ENCODE peak calls at places on chromosomes 1 and 21, in four cellular contexts. H is mesenchymal stem cell, W is H1, I is H9. L is an unnamed sample.

GRCh38 chr1:205811660-205812059 is 1.3 kb downstream of the SLC41A1 start:
- DNase-seq in I (no peak), H (peak), W (no peak), L (no peak)

GRCh38 chr1:232438476-232438875 is 191.5 kb downstream of the SIPA1L2 start:
- DNase-seq in H (no peak), I (no peak), W (no peak), L (no peak)

GRCh38 chr1:4685466-4685865 is 31.1 kb downstream of the AJAP1 start:
- DNase-seq in H (no peak), W (no peak), I (no peak), L (no peak)

GRCh38 chr1:207004931-207005830 is 27.4 kb downstream of the C1orf116 start:
- DNase-seq in I (peak), H (peak), W (peak), L (peak)

GRCh38 chr1:59666106-59666505 is 148.6 kb upstream of the HOOK1 start:
- DNase-seq in W (no peak), I (no peak), H (no peak), L (no peak)

GRCh38 chr1:51636765-51637522 is 20.1 kb downstream of the OSBPL9 start:
- DNase-seq in I (no peak), H (peak), W (no peak), L (no peak)

GRCh38 chr1:162404550-162405160 is 7.3 kb downstream of the SH2D1B start:
- DNase-seq in W (no peak), H (no peak), I (no peak), L (no peak)

GRCh38 chr21:35477622-35478021 is 428.5 kb upstream of the RUNX1 start:
- DNase-seq in I (no peak), W (no peak), H (no peak), L (no peak)

GRCh38 chr1:154352581-154353459 is 27.5 kb downstream of the ATP8B2 start:
- DNase-seq in I (peak), W (peak), H (peak), L (peak)

GRCh38 chr1:246280551-246280950 is 226.5 kb downstream of the SMYD3 start:
- DNase-seq in H (peak), W (no peak), I (no peak), L (no peak)

GRCh38 chr1:90211101-90211500 is 216.2 kb downstream of the ZNF326 start:
- DNase-seq in W (no peak), I (no peak), H (no peak), L (no peak)

GRCh38 chr1:40479156-40479555 is 2.1 kb downstream of the ZFP69 start:
- DNase-seq in I (no peak), W (no peak), H (no peak), L (no peak)

GRCh38 chr1:115545791-115546733 is 95.7 kb upstream of the VANGL1 start:
- DNase-seq in I (peak), H (peak), W (peak), L (no peak)

GRCh38 chr1:90371106-90371813 is 345.8 kb downstream of the BARHL2 start:
- DNase-seq in I (no peak), W (no peak), H (peak), L (no peak)

GRCh38 chr21:42061866-42062542 is 9.1 kb upstream of the UMODL1 start:
- DNase-seq in H (no peak), I (no peak), W (no peak), L (no peak)

GRCh38 chr1:44114098-44114497 is 4.5 kb upstream of the KLF17 start:
- DNase-seq in H (no peak), I (no peak), W (no peak), L (no peak)

GRCh38 chr1:29629401-29629800 is 393.1 kb downstream of the PTPRU start:
- DNase-seq in H (no peak), I (peak), W (no peak), L (no peak)

GRCh38 chr1:228340686-228341449 is 65.8 kb downstream of the TRIM11 start:
- DNase-seq in W (peak), I (peak), H (no peak), L (no peak)

GRCh38 chr21:46066843-46067331 is 31.0 kb upstream of the COL6A2 start:
- DNase-seq in H (no peak), I (peak), W (no peak), L (no peak)

GRCh38 chr21:45530423-45531113 is 11.7 kb downstream of the SLC19A1 start:
- DNase-seq in W (peak), I (no peak), H (no peak), L (no peak)

GRCh38 chr1:160797861-160798273 is 1.9 kb downstream of the LY9 start:
- DNase-seq in I (no peak), H (no peak), W (no peak), L (no peak)

GRCh38 chr21:35150562-35151226 is 101.6 kb upstream of the RUNX1 start:
- DNase-seq in I (no peak), W (no peak), H (peak), L (no peak)

GRCh38 chr1:102838016-102838415 is 270.3 kb downstream of the COL11A1 start:
- DNase-seq in H (no peak), I (no peak), W (no peak), L (no peak)

GRCh38 chr1:41314781-41315481 is 46.3 kb upstream of the FOXO6 start:
- DNase-seq in W (peak), I (no peak), H (peak), L (no peak)

GRCh38 chr1:94974224-94974623 is 47.3 kb upstream of the CNN3 start:
- DNase-seq in I (no peak), W (no peak), H (peak), L (no peak)

GRCh38 chr1:99084562-99084961 is 79.9 kb upstream of the PLPPR5 start:
- DNase-seq in I (no peak), H (no peak), W (no peak), L (no peak)
- H3K9ac ChIP-seq in I (no peak), H (no peak), W (no peak), L (no peak)

GRCh38 chr1:226029568-226030225 is 30.6 kb upstream of the SDE2 start:
- DNase-seq in I (no peak), H (no peak), W (no peak), L (no peak)

GRCh38 chr1:226029093-226029496 is 30.0 kb upstream of the SDE2 start:
- DNase-seq in H (no peak), I (no peak), W (no peak), L (no peak)

GRCh38 chr1:226035915-226036314 is 26.6 kb upstream of the H3-3A start:
- DNase-seq in W (no peak), I (no peak), H (no peak), L (no peak)

GRCh38 chr1:226034482-226034881 is 28.0 kb upstream of the H3-3A start:
- DNase-seq in I (no peak), H (no peak), W (no peak), L (no peak)

GRCh38 chr1:226033599-226034390 is 28.7 kb upstream of the H3-3A start:
- DNase-seq in I (no peak), W (no peak), H (no peak), L (no peak)
- H2AK5ac ChIP-seq in I (no peak), W (no peak), H (no peak), L (no peak)

GRCh38 chr1:16014509-16015482 is 3.0 kb downstream of the HSPB7 start:
- DNase-seq in H (no peak), I (no peak), W (no peak), L (no peak)

GRCh38 chr1:16012590-16013219 is 5.1 kb downstream of the HSPB7 start:
- DNase-seq in W (peak), I (peak), H (peak), L (no peak)

GRCh38 chr1:16011936-16012589 is 5.8 kb downstream of the HSPB7 start:
- DNase-seq in W (no peak), H (no peak), I (no peak), L (no peak)

GRCh38 chr1:16013908-16014258 is 4.0 kb downstream of the HSPB7 start:
- DNase-seq in I (no peak), H (no peak), W (no peak), L (no peak)

DNA sequence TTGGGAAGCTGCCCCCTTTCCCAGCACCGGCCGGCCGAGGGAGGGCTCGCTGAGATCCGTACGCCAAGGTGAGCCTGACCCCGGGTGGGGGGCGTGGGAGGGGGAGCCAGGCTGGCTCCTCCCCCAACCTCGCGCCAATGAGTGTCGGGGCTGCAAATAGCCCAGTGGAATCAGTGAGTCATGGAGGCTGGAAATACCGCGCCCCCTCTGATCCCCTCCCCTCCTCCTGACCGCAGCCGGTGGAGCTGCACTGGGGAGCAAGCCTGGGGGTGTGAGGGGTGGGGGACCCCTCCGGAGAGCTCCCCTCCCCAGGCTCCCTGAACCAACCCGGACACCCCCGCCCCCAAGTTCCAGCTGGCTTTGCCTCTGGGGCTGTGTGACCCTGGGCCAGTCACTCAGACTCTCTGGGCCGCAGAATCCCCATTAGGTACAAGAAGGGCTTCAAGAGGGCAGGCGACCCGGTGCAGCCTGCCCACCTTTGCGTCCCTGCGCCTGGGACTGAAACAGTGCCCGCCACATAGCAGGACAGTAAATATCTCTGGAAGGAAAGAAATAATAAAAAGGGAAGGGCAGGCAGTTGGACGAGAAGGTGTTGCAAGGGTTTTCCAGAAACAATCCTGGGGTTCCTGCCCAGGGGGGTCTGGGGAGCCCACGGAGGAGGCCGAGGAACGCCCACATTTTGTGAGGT is 4.5 kb downstream of the HSPB7 start:
- DNase-seq in H (peak), W (peak), I (peak), L (no peak)
- H3K4me2 ChIP-seq in H (peak), W (peak), I (peak), L (peak)

GRCh38 chr1:8031176-8031785 is 5.2 kb upstream of the ERRFI1 start:
- DNase-seq in H (peak), I (no peak), W (no peak), L (no peak)
- H3K9ac ChIP-seq in H (no peak), I (no peak), W (no peak), L (no peak)

DNA sequence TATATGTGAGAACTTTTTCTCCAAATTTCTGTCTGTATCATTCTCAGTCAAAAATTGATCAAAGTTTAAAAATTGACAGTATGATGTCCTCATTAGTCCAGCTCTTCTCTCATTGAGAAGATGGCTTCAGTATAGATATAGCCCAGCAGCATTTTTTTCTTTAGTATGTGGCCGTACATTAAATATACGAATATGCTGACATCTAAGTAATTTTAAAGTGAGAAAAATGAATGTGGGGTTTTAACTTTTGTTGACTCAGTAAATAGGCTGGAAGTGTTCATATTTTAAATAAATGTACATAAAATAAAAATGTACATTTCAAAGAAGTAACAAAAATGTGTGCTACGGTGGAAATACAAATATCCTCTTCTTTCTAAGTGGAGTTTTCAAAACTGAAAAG is 123.5 kb upstream of the PKN2 start:
- DNase-seq in I (no peak), H (no peak), W (no peak), L (no peak)
- H2AK5ac ChIP-seq in I (no peak), H (no peak), W (no peak), L (no peak)

L was measured in neuronal stem cell.